ENCODE peak calls at places on chromosomes 4 and X, in eight cellular contexts. One of them, this sample, is unnamed.

GRCh38 chr4:108901271-108901670 is 138.4 kb upstream of the ETNPPL start:
- DNase-seq in BJ: no peak
- DNase-seq in NCI-H1092 treated with DMSO at 0.1 percent for 48 hours: no peak
- DNase-seq in stimulated activated CD4-positive, alpha-beta T cell treated with anti-CD3 and anti-CD28 coated beads, Interleukin-1b, Interleukin-23, amount 100 ng/mL, for 24 hours: no peak
- DNase-seq in ovary: no peak
- DNase-seq in T-helper 9 cell: no peak
- DNase-seq in SK-N-DZ: no peak
- DNase-seq in PC-3: no peak
- DNase-seq in this sample: no peak

GRCh38 chr4:6277935-6278800 is 8.5 kb downstream of the WFS1 start:
- DNase-seq in BJ: no peak
- DNase-seq in ovary: no peak
- DNase-seq in stimulated activated CD4-positive, alpha-beta T cell treated with anti-CD3 and anti-CD28 coated beads, Interleukin-1b, Interleukin-23, amount 100 ng/mL, for 24 hours: no peak
- DNase-seq in NCI-H1092 treated with DMSO at 0.1 percent for 48 hours: no peak
- DNase-seq in T-helper 9 cell: no peak
- DNase-seq in PC-3: no peak
- DNase-seq in SK-N-DZ: no peak
- DNase-seq in this sample: no peak

GRCh38 chr4:13705521-13706035 is 78.1 kb upstream of the BOD1L1 start:
- DNase-seq in SK-N-DZ: peak
- DNase-seq in ovary: no peak
- DNase-seq in stimulated activated CD4-positive, alpha-beta T cell treated with anti-CD3 and anti-CD28 coated beads, Interleukin-1b, Interleukin-23, amount 100 ng/mL, for 24 hours: no peak
- DNase-seq in BJ: no peak
- DNase-seq in T-helper 9 cell: no peak
- DNase-seq in PC-3: peak
- DNase-seq in NCI-H1092 treated with DMSO at 0.1 percent for 48 hours: peak
- DNase-seq in this sample: no peak

GRCh38 chrX:95995600-95995999 is 689.0 kb upstream of the DIAPH2 start:
- DNase-seq in BJ: no peak
- DNase-seq in NCI-H1092 treated with DMSO at 0.1 percent for 48 hours: no peak
- DNase-seq in PC-3: peak
- DNase-seq in T-helper 9 cell: no peak
- DNase-seq in stimulated activated CD4-positive, alpha-beta T cell treated with anti-CD3 and anti-CD28 coated beads, Interleukin-1b, Interleukin-23, amount 100 ng/mL, for 24 hours: no peak
- DNase-seq in ovary: no peak
- DNase-seq in SK-N-DZ: no peak
- DNase-seq in this sample: no peak

GRCh38 chr4:105280338-105280809 is 133.7 kb downstream of the TET2 start:
- DNase-seq in ovary: no peak
- DNase-seq in PC-3: peak
- DNase-seq in SK-N-DZ: no peak
- DNase-seq in NCI-H1092 treated with DMSO at 0.1 percent for 48 hours: no peak
- DNase-seq in stimulated activated CD4-positive, alpha-beta T cell treated with anti-CD3 and anti-CD28 coated beads, Interleukin-1b, Interleukin-23, amount 100 ng/mL, for 24 hours: no peak
- DNase-seq in BJ: peak
- DNase-seq in T-helper 9 cell: no peak
- DNase-seq in this sample: no peak

GRCh38 chrX:131626681-131627296 is 82.9 kb downstream of the OR13H1 start:
- DNase-seq in stimulated activated CD4-positive, alpha-beta T cell treated with anti-CD3 and anti-CD28 coated beads, Interleukin-1b, Interleukin-23, amount 100 ng/mL, for 24 hours: no peak
- DNase-seq in ovary: no peak
- DNase-seq in T-helper 9 cell: no peak
- DNase-seq in BJ: no peak
- DNase-seq in NCI-H1092 treated with DMSO at 0.1 percent for 48 hours: no peak
- DNase-seq in SK-N-DZ: no peak
- DNase-seq in PC-3: peak
- DNase-seq in this sample: no peak

GRCh38 chr4:152556283-152556682 is 20.4 kb upstream of the FBXW7 start:
- DNase-seq in SK-N-DZ: no peak
- DNase-seq in NCI-H1092 treated with DMSO at 0.1 percent for 48 hours: no peak
- DNase-seq in T-helper 9 cell: no peak
- DNase-seq in ovary: no peak
- DNase-seq in BJ: no peak
- DNase-seq in PC-3: no peak
- DNase-seq in stimulated activated CD4-positive, alpha-beta T cell treated with anti-CD3 and anti-CD28 coated beads, Interleukin-1b, Interleukin-23, amount 100 ng/mL, for 24 hours: no peak
- DNase-seq in this sample: no peak

GRCh38 chrX:105017641-105018040 is 202.9 kb downstream of the TEX13A start:
- DNase-seq in PC-3: peak
- DNase-seq in T-helper 9 cell: no peak
- DNase-seq in BJ: no peak
- DNase-seq in SK-N-DZ: no peak
- DNase-seq in ovary: no peak
- DNase-seq in stimulated activated CD4-positive, alpha-beta T cell treated with anti-CD3 and anti-CD28 coated beads, Interleukin-1b, Interleukin-23, amount 100 ng/mL, for 24 hours: no peak
- DNase-seq in NCI-H1092 treated with DMSO at 0.1 percent for 48 hours: no peak
- DNase-seq in this sample: no peak

GRCh38 chr4:76989391-76990061 is 40.0 kb downstream of the SEPTIN11 start:
- DNase-seq in BJ: no peak
- DNase-seq in ovary: no peak
- DNase-seq in PC-3: no peak
- DNase-seq in T-helper 9 cell: peak
- DNase-seq in stimulated activated CD4-positive, alpha-beta T cell treated with anti-CD3 and anti-CD28 coated beads, Interleukin-1b, Interleukin-23, amount 100 ng/mL, for 24 hours: peak
- DNase-seq in SK-N-DZ: no peak
- DNase-seq in NCI-H1092 treated with DMSO at 0.1 percent for 48 hours: no peak
- DNase-seq in this sample: no peak

GRCh38 chr4:155759372-155760252 is 791 bp downstream of the GUCY1B1 start:
- DNase-seq in stimulated activated CD4-positive, alpha-beta T cell treated with anti-CD3 and anti-CD28 coated beads, Interleukin-1b, Interleukin-23, amount 100 ng/mL, for 24 hours: no peak
- DNase-seq in ovary: peak
- DNase-seq in NCI-H1092 treated with DMSO at 0.1 percent for 48 hours: no peak
- DNase-seq in SK-N-DZ: peak
- DNase-seq in PC-3: peak
- DNase-seq in BJ: no peak
- DNase-seq in T-helper 9 cell: no peak
- DNase-seq in this sample: no peak

GRCh38 chr4:59369228-59369627 is 1830.9 kb upstream of the ADGRL3 start:
- DNase-seq in stimulated activated CD4-positive, alpha-beta T cell treated with anti-CD3 and anti-CD28 coated beads, Interleukin-1b, Interleukin-23, amount 100 ng/mL, for 24 hours: no peak
- DNase-seq in ovary: no peak
- DNase-seq in SK-N-DZ: no peak
- DNase-seq in T-helper 9 cell: no peak
- DNase-seq in BJ: no peak
- DNase-seq in NCI-H1092 treated with DMSO at 0.1 percent for 48 hours: no peak
- DNase-seq in PC-3: no peak
- DNase-seq in this sample: no peak

GRCh38 chr4:39814403-39815185 is 116.7 kb downstream of the UBE2K start:
- DNase-seq in PC-3: no peak
- DNase-seq in T-helper 9 cell: peak
- DNase-seq in SK-N-DZ: peak
- DNase-seq in BJ: no peak
- DNase-seq in NCI-H1092 treated with DMSO at 0.1 percent for 48 hours: no peak
- DNase-seq in ovary: no peak
- DNase-seq in stimulated activated CD4-positive, alpha-beta T cell treated with anti-CD3 and anti-CD28 coated beads, Interleukin-1b, Interleukin-23, amount 100 ng/mL, for 24 hours: no peak
- DNase-seq in this sample: no peak

GRCh38 chrX:103918050-103918449 is 44.4 kb upstream of the TMSB15B start:
- DNase-seq in stimulated activated CD4-positive, alpha-beta T cell treated with anti-CD3 and anti-CD28 coated beads, Interleukin-1b, Interleukin-23, amount 100 ng/mL, for 24 hours: peak
- DNase-seq in PC-3: peak
- DNase-seq in ovary: peak
- DNase-seq in BJ: no peak
- DNase-seq in NCI-H1092 treated with DMSO at 0.1 percent for 48 hours: peak
- DNase-seq in SK-N-DZ: peak
- DNase-seq in T-helper 9 cell: peak
- DNase-seq in this sample: peak

GRCh38 chrX:67917412-67918010 is 373.7 kb downstream of the AR start:
- DNase-seq in T-helper 9 cell: no peak
- DNase-seq in stimulated activated CD4-positive, alpha-beta T cell treated with anti-CD3 and anti-CD28 coated beads, Interleukin-1b, Interleukin-23, amount 100 ng/mL, for 24 hours: no peak
- DNase-seq in ovary: no peak
- DNase-seq in SK-N-DZ: no peak
- DNase-seq in PC-3: no peak
- DNase-seq in NCI-H1092 treated with DMSO at 0.1 percent for 48 hours: no peak
- DNase-seq in BJ: no peak
- DNase-seq in this sample: no peak

GRCh38 chrX:13194291-13195103 is 125.4 kb downstream of the ATXN3L start:
- DNase-seq in T-helper 9 cell: no peak
- DNase-seq in BJ: no peak
- DNase-seq in ovary: no peak
- DNase-seq in NCI-H1092 treated with DMSO at 0.1 percent for 48 hours: peak
- DNase-seq in SK-N-DZ: no peak
- DNase-seq in PC-3: peak
- DNase-seq in stimulated activated CD4-positive, alpha-beta T cell treated with anti-CD3 and anti-CD28 coated beads, Interleukin-1b, Interleukin-23, amount 100 ng/mL, for 24 hours: no peak
- DNase-seq in this sample: no peak

GRCh38 chr4:30763337-30763736 is 43.2 kb downstream of the PCDH7 start:
- DNase-seq in NCI-H1092 treated with DMSO at 0.1 percent for 48 hours: no peak
- DNase-seq in stimulated activated CD4-positive, alpha-beta T cell treated with anti-CD3 and anti-CD28 coated beads, Interleukin-1b, Interleukin-23, amount 100 ng/mL, for 24 hours: no peak
- DNase-seq in SK-N-DZ: no peak
- DNase-seq in ovary: no peak
- DNase-seq in PC-3: peak
- DNase-seq in T-helper 9 cell: no peak
- DNase-seq in BJ: no peak
- DNase-seq in this sample: no peak

GRCh38 chrX:100083146-100083715 is 326.8 kb downstream of the PCDH19 start:
- DNase-seq in BJ: no peak
- DNase-seq in stimulated activated CD4-positive, alpha-beta T cell treated with anti-CD3 and anti-CD28 coated beads, Interleukin-1b, Interleukin-23, amount 100 ng/mL, for 24 hours: no peak
- DNase-seq in T-helper 9 cell: no peak
- DNase-seq in PC-3: no peak
- DNase-seq in ovary: no peak
- DNase-seq in SK-N-DZ: no peak
- DNase-seq in NCI-H1092 treated with DMSO at 0.1 percent for 48 hours: no peak
- DNase-seq in this sample: no peak

GRCh38 chrX:11953615-11954014 is 184.7 kb upstream of the FRMPD4 start:
- DNase-seq in stimulated activated CD4-positive, alpha-beta T cell treated with anti-CD3 and anti-CD28 coated beads, Interleukin-1b, Interleukin-23, amount 100 ng/mL, for 24 hours: no peak
- DNase-seq in SK-N-DZ: no peak
- DNase-seq in NCI-H1092 treated with DMSO at 0.1 percent for 48 hours: no peak
- DNase-seq in BJ: peak
- DNase-seq in ovary: no peak
- DNase-seq in T-helper 9 cell: no peak
- DNase-seq in PC-3: peak
- DNase-seq in this sample: no peak

GRCh38 chrX:48492293-48492910 is 16.4 kb upstream of the PORCN start:
- DNase-seq in ovary: no peak
- DNase-seq in SK-N-DZ: no peak
- DNase-seq in T-helper 9 cell: no peak
- DNase-seq in stimulated activated CD4-positive, alpha-beta T cell treated with anti-CD3 and anti-CD28 coated beads, Interleukin-1b, Interleukin-23, amount 100 ng/mL, for 24 hours: no peak
- DNase-seq in NCI-H1092 treated with DMSO at 0.1 percent for 48 hours: no peak
- DNase-seq in BJ: no peak
- DNase-seq in PC-3: peak
- DNase-seq in this sample: no peak

GRCh38 chr4:1856920-1857699 is 1.2 kb upstream of the LETM1 start:
- DNase-seq in PC-3: no peak
- DNase-seq in ovary: peak
- DNase-seq in NCI-H1092 treated with DMSO at 0.1 percent for 48 hours: no peak
- DNase-seq in SK-N-DZ: no peak
- DNase-seq in BJ: no peak
- DNase-seq in T-helper 9 cell: no peak
- DNase-seq in stimulated activated CD4-positive, alpha-beta T cell treated with anti-CD3 and anti-CD28 coated beads, Interleukin-1b, Interleukin-23, amount 100 ng/mL, for 24 hours: no peak
- DNase-seq in this sample: no peak

GRCh38 chrX:12080265-12080664 is 58.0 kb upstream of the FRMPD4 start:
- DNase-seq in stimulated activated CD4-positive, alpha-beta T cell treated with anti-CD3 and anti-CD28 coated beads, Interleukin-1b, Interleukin-23, amount 100 ng/mL, for 24 hours: no peak
- DNase-seq in SK-N-DZ: peak
- DNase-seq in BJ: no peak
- DNase-seq in NCI-H1092 treated with DMSO at 0.1 percent for 48 hours: peak
- DNase-seq in T-helper 9 cell: no peak
- DNase-seq in PC-3: peak
- DNase-seq in ovary: no peak
- DNase-seq in this sample: no peak

GRCh38 chr4:60944070-60944469 is 256.1 kb upstream of the ADGRL3 start:
- DNase-seq in PC-3: no peak
- DNase-seq in SK-N-DZ: no peak
- DNase-seq in T-helper 9 cell: no peak
- DNase-seq in BJ: no peak
- DNase-seq in ovary: no peak
- DNase-seq in stimulated activated CD4-positive, alpha-beta T cell treated with anti-CD3 and anti-CD28 coated beads, Interleukin-1b, Interleukin-23, amount 100 ng/mL, for 24 hours: no peak
- DNase-seq in NCI-H1092 treated with DMSO at 0.1 percent for 48 hours: no peak
- DNase-seq in this sample: no peak

GRCh38 chr4:112112590-112113170 is 32.6 kb upstream of the FAM241A start:
- DNase-seq in stimulated activated CD4-positive, alpha-beta T cell treated with anti-CD3 and anti-CD28 coated beads, Interleukin-1b, Interleukin-23, amount 100 ng/mL, for 24 hours: no peak
- DNase-seq in NCI-H1092 treated with DMSO at 0.1 percent for 48 hours: no peak
- DNase-seq in ovary: no peak
- DNase-seq in PC-3: peak
- DNase-seq in T-helper 9 cell: no peak
- DNase-seq in BJ: no peak
- DNase-seq in SK-N-DZ: no peak
- DNase-seq in this sample: no peak

GRCh38 chr4:135122457-135122856 is 920.9 kb upstream of the PABPC4L start:
- DNase-seq in NCI-H1092 treated with DMSO at 0.1 percent for 48 hours: no peak
- DNase-seq in ovary: no peak
- DNase-seq in stimulated activated CD4-positive, alpha-beta T cell treated with anti-CD3 and anti-CD28 coated beads, Interleukin-1b, Interleukin-23, amount 100 ng/mL, for 24 hours: no peak
- DNase-seq in BJ: no peak
- DNase-seq in T-helper 9 cell: no peak
- DNase-seq in SK-N-DZ: no peak
- DNase-seq in PC-3: no peak
- DNase-seq in this sample: no peak

GRCh38 chrX:85243761-85244410 is at the start of the genes SATL1 and ZNF711:
- DNase-seq in T-helper 9 cell: no peak
- DNase-seq in SK-N-DZ: peak
- DNase-seq in NCI-H1092 treated with DMSO at 0.1 percent for 48 hours: peak
- DNase-seq in stimulated activated CD4-positive, alpha-beta T cell treated with anti-CD3 and anti-CD28 coated beads, Interleukin-1b, Interleukin-23, amount 100 ng/mL, for 24 hours: peak
- DNase-seq in BJ: no peak
- DNase-seq in PC-3: no peak
- DNase-seq in ovary: peak
- DNase-seq in this sample: no peak

GRCh38 chrX:27680726-27681125 is 90.6 kb downstream of the DCAF8L2 start:
- DNase-seq in ovary: no peak
- DNase-seq in NCI-H1092 treated with DMSO at 0.1 percent for 48 hours: no peak
- DNase-seq in PC-3: peak
- DNase-seq in stimulated activated CD4-positive, alpha-beta T cell treated with anti-CD3 and anti-CD28 coated beads, Interleukin-1b, Interleukin-23, amount 100 ng/mL, for 24 hours: no peak
- DNase-seq in T-helper 9 cell: no peak
- DNase-seq in SK-N-DZ: no peak
- DNase-seq in BJ: no peak
- DNase-seq in this sample: no peak

GRCh38 chr4:7960790-7961655 is 21.4 kb upstream of the AFAP1 start:
- DNase-seq in T-helper 9 cell: no peak
- DNase-seq in ovary: peak
- DNase-seq in SK-N-DZ: no peak
- DNase-seq in BJ: peak
- DNase-seq in PC-3: peak
- DNase-seq in NCI-H1092 treated with DMSO at 0.1 percent for 48 hours: no peak
- DNase-seq in stimulated activated CD4-positive, alpha-beta T cell treated with anti-CD3 and anti-CD28 coated beads, Interleukin-1b, Interleukin-23, amount 100 ng/mL, for 24 hours: peak
- DNase-seq in this sample: no peak

GRCh38 chrX:112857478-112857878 is 16.8 kb upstream of the AMOT start:
- DNase-seq in ovary: no peak
- DNase-seq in SK-N-DZ: no peak
- DNase-seq in NCI-H1092 treated with DMSO at 0.1 percent for 48 hours: no peak
- DNase-seq in T-helper 9 cell: no peak
- DNase-seq in stimulated activated CD4-positive, alpha-beta T cell treated with anti-CD3 and anti-CD28 coated beads, Interleukin-1b, Interleukin-23, amount 100 ng/mL, for 24 hours: no peak
- DNase-seq in BJ: no peak
- DNase-seq in PC-3: no peak
- DNase-seq in this sample: no peak

GRCh38 chr4:41525129-41525528 is 12.8 kb upstream of the LIMCH1 start:
- DNase-seq in NCI-H1092 treated with DMSO at 0.1 percent for 48 hours: no peak
- DNase-seq in PC-3: no peak
- DNase-seq in BJ: no peak
- DNase-seq in stimulated activated CD4-positive, alpha-beta T cell treated with anti-CD3 and anti-CD28 coated beads, Interleukin-1b, Interleukin-23, amount 100 ng/mL, for 24 hours: no peak
- DNase-seq in SK-N-DZ: no peak
- DNase-seq in T-helper 9 cell: no peak
- DNase-seq in ovary: no peak
- DNase-seq in this sample: no peak

GRCh38 chrX:22025751-22026150 is 6.4 kb upstream of the PHEX start:
- DNase-seq in PC-3: no peak
- DNase-seq in stimulated activated CD4-positive, alpha-beta T cell treated with anti-CD3 and anti-CD28 coated beads, Interleukin-1b, Interleukin-23, amount 100 ng/mL, for 24 hours: no peak
- DNase-seq in ovary: no peak
- DNase-seq in NCI-H1092 treated with DMSO at 0.1 percent for 48 hours: no peak
- DNase-seq in BJ: no peak
- DNase-seq in SK-N-DZ: no peak
- DNase-seq in T-helper 9 cell: no peak
- DNase-seq in this sample: no peak

GRCh38 chrX:72526534-72527508 is 45.8 kb downstream of the HDAC8 start:
- DNase-seq in stimulated activated CD4-positive, alpha-beta T cell treated with anti-CD3 and anti-CD28 coated beads, Interleukin-1b, Interleukin-23, amount 100 ng/mL, for 24 hours: no peak
- DNase-seq in T-helper 9 cell: no peak
- DNase-seq in NCI-H1092 treated with DMSO at 0.1 percent for 48 hours: no peak
- DNase-seq in BJ: no peak
- DNase-seq in PC-3: no peak
- DNase-seq in SK-N-DZ: no peak
- DNase-seq in ovary: no peak
- DNase-seq in this sample: no peak

GRCh38 chr4:100289980-100290379 is 99.7 kb upstream of the DDIT4L start:
- DNase-seq in ovary: no peak
- DNase-seq in stimulated activated CD4-positive, alpha-beta T cell treated with anti-CD3 and anti-CD28 coated beads, Interleukin-1b, Interleukin-23, amount 100 ng/mL, for 24 hours: no peak
- DNase-seq in NCI-H1092 treated with DMSO at 0.1 percent for 48 hours: no peak
- DNase-seq in SK-N-DZ: no peak
- DNase-seq in PC-3: peak
- DNase-seq in T-helper 9 cell: no peak
- DNase-seq in BJ: no peak
- DNase-seq in this sample: no peak